ENCODE peak calls at places on chromosomes 1 and 21, in eight cellular contexts. L, M, W, J, O, C, F and D are unnamed samples.

GRCh38 chr1:246597340-246597739 is 31.1 kb downstream of the CNST start:
- DNase-seq in L (peak; percentile 80), M (no peak), W (peak; percentile 87), J (peak; percentile 73), O (no peak), C (no peak), F (no peak), D (peak; percentile 41)

GRCh38 chr1:199857103-199857502 is 170.4 kb upstream of the NR5A2 start:
- DNase-seq in L (no peak), M (no peak), W (no peak), J (peak; percentile 73), O (no peak), C (no peak), F (no peak), D (no peak)

GRCh38 chr1:179269071-179269470 is 24.5 kb upstream of the SOAT1 start:
- DNase-seq in L (no peak), M (no peak), W (no peak), J (no peak), O (no peak), C (no peak), F (no peak), D (no peak)

GRCh38 chr1:17059391-17060128 is 5.7 kb upstream of the SDHB start:
- DNase-seq in L (peak; percentile 80), M (peak; percentile 78), W (no peak), J (peak; percentile 73), O (peak; percentile 78), C (peak; percentile 68), F (peak; percentile 85), D (peak; percentile 78)

GRCh38 chr1:183764981-183765380 is 39.9 kb upstream of the RGL1 start:
- DNase-seq in L (no peak), M (no peak), W (no peak), J (no peak), O (no peak), C (no peak), F (no peak), D (no peak)

GRCh38 chr1:202684716-202685115 is 25.5 kb downstream of the SYT2 start:
- DNase-seq in L (no peak), M (no peak), W (no peak), J (no peak), O (no peak), C (no peak), F (no peak), D (no peak)

GRCh38 chr21:37071561-37072238 is 1.2 kb downstream of the PIGP start:
- DNase-seq in L (peak; percentile 64), M (peak; percentile 34), W (peak; percentile 90), J (peak; percentile 70), O (peak; percentile 26), C (peak; percentile 69), F (peak; percentile 79), D (peak; percentile 37)

GRCh38 chr1:216310776-216311175 is 112.5 kb downstream of the USH2A start:
- DNase-seq in L (peak; percentile 12), M (no peak), W (no peak), J (peak; percentile 26), O (no peak), C (no peak), F (no peak), D (peak; percentile 29)

GRCh38 chr1:62720946-62721554 is 32.9 kb upstream of the DOCK7 start:
- DNase-seq in L (peak; percentile 51), M (peak; percentile 50), W (no peak), J (no peak), O (no peak), C (no peak), F (no peak), D (no peak)

GRCh38 chr1:204887846-204888245 is 17.2 kb downstream of the NFASC start:
- DNase-seq in L (no peak), M (no peak), W (no peak), J (no peak), O (no peak), C (no peak), F (no peak), D (no peak)

DNA sequence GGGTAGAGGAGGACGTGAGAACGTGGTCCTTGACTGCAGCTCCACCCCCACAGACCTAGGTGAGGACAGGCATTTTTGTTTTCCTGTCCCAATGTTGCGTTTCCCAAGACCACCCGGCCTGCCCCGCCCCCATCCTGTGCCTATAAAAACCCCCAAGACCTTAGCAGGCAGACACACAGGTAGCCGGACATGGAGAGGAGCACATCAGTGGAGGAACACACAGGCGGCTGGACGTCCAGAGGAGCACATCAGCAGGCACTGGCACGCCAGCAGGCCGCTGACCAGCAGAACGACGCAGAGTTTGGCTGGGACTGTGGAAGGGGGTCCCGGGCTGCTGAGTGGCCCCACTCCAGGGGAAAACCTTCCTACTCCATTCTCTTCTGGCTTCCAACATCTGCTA is 12.7 kb upstream of the HMGCL start:
- DNase-seq in L (peak; percentile 10), M (no peak), W (no peak), J (no peak), O (no peak), C (no peak), F (no peak), D (no peak)
- H3K4me3 ChIP-seq in L (no peak overlapping the region), M (peak overlapping the region; percentile 62), W (peak overlapping the region; percentile 33), J (peak overlapping the region; percentile 52), O (peak overlapping the region; percentile 38), C (no peak overlapping the region), F (peak overlapping the region; percentile 39), D (peak overlapping the region; percentile 41)

GRCh38 chr1:51558375-51558924 is 39.4 kb upstream of the EPS15 start:
- DNase-seq in L (no peak), M (no peak), W (no peak), J (peak; percentile 13), O (no peak), C (no peak), F (no peak), D (no peak)
- TF ChIP-seq EP300 in L (no peak), M (peak; percentile 79), W (no peak), J (no peak), O (no peak), C (no peak), F (no peak), D (no peak)

DNA sequence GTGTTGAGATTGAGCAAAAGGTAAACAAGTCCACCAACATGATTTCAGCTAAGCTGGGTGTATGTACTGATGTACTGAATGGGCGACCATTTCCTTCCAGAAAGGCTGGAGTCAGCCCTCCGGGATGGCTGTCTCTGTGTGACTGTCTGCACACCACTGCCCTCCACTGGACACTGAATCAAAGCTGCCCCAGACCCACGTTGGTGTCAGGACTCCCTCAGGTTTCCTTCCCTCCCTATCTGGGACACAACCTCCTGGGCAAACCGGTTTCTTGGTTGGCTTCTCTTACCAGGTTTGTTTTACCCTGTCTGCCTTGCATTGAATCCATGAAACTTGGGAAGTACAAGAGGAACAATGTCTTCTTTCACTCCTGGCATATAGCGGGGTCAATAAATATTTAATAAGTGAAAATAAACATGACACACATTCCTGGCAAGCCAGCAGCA is 5.3 kb upstream of the SRP9 start:
- DNase-seq in L (peak; percentile 89), M (peak; percentile 79), W (peak; percentile 92), J (peak; percentile 90), O (peak; percentile 82), C (peak; percentile 87), F (peak; percentile 93), D (peak; percentile 93)
- TF ChIP-seq CTCF in L (peak; percentile 78), M (peak; percentile 95), W (peak; percentile 92), J (peak; percentile 95), O (peak; percentile 92), C (peak; percentile 41), F (peak; percentile 77), D (peak; percentile 91)

DNA sequence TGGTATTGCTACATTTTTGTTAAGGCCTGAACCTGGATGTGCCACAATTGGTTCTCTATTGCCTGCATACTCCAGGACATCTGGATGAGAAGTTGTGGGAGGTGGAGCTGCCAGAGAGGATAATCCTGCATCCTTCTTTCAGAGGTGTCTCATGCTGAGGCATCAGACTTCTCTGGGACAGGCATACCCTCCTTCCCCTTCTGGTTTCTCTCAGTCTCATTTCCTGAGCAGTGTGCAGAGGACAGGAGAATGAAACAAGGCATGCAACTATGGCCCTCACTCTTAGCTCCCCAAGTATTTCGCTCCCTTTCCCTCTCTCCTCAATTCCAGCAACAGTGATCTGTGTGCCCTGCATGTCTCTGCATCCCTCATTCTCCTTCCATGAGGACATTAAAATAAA is 7.6 kb upstream of the RGSL1 start:
- DNase-seq in L (no peak), M (no peak), W (no peak), J (no peak), O (no peak), C (no peak), F (no peak), D (no peak)
- H3K4me3 ChIP-seq in L (no peak overlapping the region), M (no peak overlapping the region), W (no peak overlapping the region), J (no peak overlapping the region), O (no peak overlapping the region), C (no peak overlapping the region), F (no peak overlapping the region), D (no peak overlapping the region)